ENCODE peak calls at places on chromosomes 2 and 18, in nine cellular contexts. One of them, this sample, is unnamed.

GRCh38 chr2:190637331-190637734 is 11.6 kb upstream of the NAB1 start:
- DNase-seq in aorta: no peak
- DNase-seq in adipocyte: peak
- DNase-seq in H54: no peak
- DNase-seq in sciatic nerve: no peak
- DNase-seq in MCF 10A: peak
- DNase-seq in left lobe of liver: no peak
- DNase-seq in NCI-H1436: no peak
- DNase-seq in left lung: no peak
- DNase-seq in this sample: no peak

GRCh38 chr2:71524476-71524875 is 71.1 kb downstream of the DYSF start:
- DNase-seq in MCF 10A: peak
- DNase-seq in left lung: peak
- DNase-seq in H54: no peak
- DNase-seq in sciatic nerve: no peak
- DNase-seq in aorta: no peak
- DNase-seq in NCI-H1436: no peak
- DNase-seq in left lobe of liver: no peak
- DNase-seq in adipocyte: no peak
- DNase-seq in this sample: no peak

GRCh38 chr18:45962866-45963265 is 4.3 kb downstream of the EPG5 start:
- DNase-seq in left lobe of liver: no peak
- DNase-seq in sciatic nerve: no peak
- DNase-seq in MCF 10A: peak
- DNase-seq in aorta: no peak
- DNase-seq in NCI-H1436: no peak
- DNase-seq in H54: peak
- DNase-seq in left lung: no peak
- DNase-seq in adipocyte: peak
- DNase-seq in this sample: no peak

GRCh38 chr2:234884591-234884990 is 67.2 kb upstream of the SH3BP4 start:
- DNase-seq in left lung: no peak
- DNase-seq in sciatic nerve: no peak
- DNase-seq in aorta: no peak
- DNase-seq in NCI-H1436: no peak
- DNase-seq in MCF 10A: no peak
- DNase-seq in left lobe of liver: no peak
- DNase-seq in H54: no peak
- DNase-seq in adipocyte: no peak
- DNase-seq in this sample: no peak

GRCh38 chr2:100596465-100596864 is 33.7 kb downstream of the PDCL3 start:
- DNase-seq in H54: no peak
- DNase-seq in left lobe of liver: no peak
- DNase-seq in adipocyte: no peak
- DNase-seq in sciatic nerve: no peak
- DNase-seq in MCF 10A: no peak
- DNase-seq in left lung: no peak
- DNase-seq in NCI-H1436: no peak
- DNase-seq in aorta: no peak
- DNase-seq in this sample: no peak

GRCh38 chr2:101717041-101717817 is 19.7 kb downstream of the MAP4K4 start:
- DNase-seq in H54: no peak
- DNase-seq in left lung: no peak
- DNase-seq in left lobe of liver: no peak
- DNase-seq in MCF 10A: no peak
- DNase-seq in aorta: no peak
- DNase-seq in NCI-H1436: no peak
- DNase-seq in sciatic nerve: no peak
- DNase-seq in adipocyte: no peak
- DNase-seq in this sample: no peak

GRCh38 chr2:96859338-96859649 is 1.5 kb upstream of the ANKRD39 start:
- DNase-seq in adipocyte: no peak
- DNase-seq in NCI-H1436: no peak
- DNase-seq in left lung: no peak
- DNase-seq in sciatic nerve: peak
- DNase-seq in H54: no peak
- DNase-seq in left lobe of liver: peak
- DNase-seq in aorta: peak
- DNase-seq in MCF 10A: no peak
- DNase-seq in this sample: no peak

GRCh38 chr2:133480707-133481429 is 87.4 kb downstream of the NCKAP5 start:
- DNase-seq in left lung: no peak
- DNase-seq in MCF 10A: no peak
- DNase-seq in H54: no peak
- DNase-seq in left lobe of liver: no peak
- DNase-seq in sciatic nerve: no peak
- DNase-seq in NCI-H1436: no peak
- DNase-seq in adipocyte: no peak
- DNase-seq in aorta: no peak
- DNase-seq in this sample: no peak

GRCh38 chr2:168684921-168685618 is 117.4 kb upstream of the NOSTRIN start:
- DNase-seq in left lung: no peak
- DNase-seq in left lobe of liver: no peak
- DNase-seq in sciatic nerve: no peak
- DNase-seq in H54: no peak
- DNase-seq in MCF 10A: no peak
- DNase-seq in NCI-H1436: no peak
- DNase-seq in aorta: no peak
- DNase-seq in adipocyte: peak
- DNase-seq in this sample: no peak

GRCh38 chr2:147172493-147173185 is 672.2 kb upstream of the ACVR2A start:
- DNase-seq in NCI-H1436: no peak
- DNase-seq in MCF 10A: no peak
- DNase-seq in left lobe of liver: no peak
- DNase-seq in sciatic nerve: no peak
- DNase-seq in H54: no peak
- DNase-seq in left lung: no peak
- DNase-seq in aorta: no peak
- DNase-seq in adipocyte: no peak
- DNase-seq in this sample: no peak

GRCh38 chr18:51255694-51256093 is 58.2 kb upstream of the MEX3C start:
- DNase-seq in MCF 10A: no peak
- DNase-seq in aorta: no peak
- DNase-seq in H54: no peak
- DNase-seq in left lobe of liver: no peak
- DNase-seq in adipocyte: peak
- DNase-seq in NCI-H1436: no peak
- DNase-seq in left lung: no peak
- DNase-seq in sciatic nerve: no peak
- DNase-seq in this sample: no peak

GRCh38 chr2:42124051-42124813 is 44.9 kb upstream of the EML4 start:
- DNase-seq in H54: no peak
- DNase-seq in NCI-H1436: no peak
- DNase-seq in left lobe of liver: no peak
- DNase-seq in MCF 10A: no peak
- DNase-seq in adipocyte: no peak
- DNase-seq in aorta: no peak
- DNase-seq in sciatic nerve: no peak
- DNase-seq in left lung: no peak
- DNase-seq in this sample: no peak

GRCh38 chr2:111990856-111991255 is 64.2 kb upstream of the TMEM87B start:
- DNase-seq in aorta: no peak
- DNase-seq in NCI-H1436: no peak
- DNase-seq in sciatic nerve: no peak
- DNase-seq in adipocyte: no peak
- DNase-seq in H54: no peak
- DNase-seq in left lobe of liver: no peak
- DNase-seq in left lung: no peak
- DNase-seq in MCF 10A: no peak
- DNase-seq in this sample: no peak

GRCh38 chr2:188725981-188726380 is 248.2 kb upstream of the COL3A1 start:
- DNase-seq in NCI-H1436: no peak
- DNase-seq in adipocyte: peak
- DNase-seq in left lobe of liver: no peak
- DNase-seq in H54: no peak
- DNase-seq in aorta: no peak
- DNase-seq in left lung: no peak
- DNase-seq in sciatic nerve: no peak
- DNase-seq in MCF 10A: peak
- DNase-seq in this sample: no peak

This sample was measured in T1000.